ENCODE peak calls at places on chromosomes 5 and 9, in ten cellular contexts. F is sigmoid colon, P is Panc1, D is uterus, G is epithelial cell of prostate, O is COLO829, J is GM23248, T is ureter, A is brain microvascular endothelial cell, Y is fibroblast of the conjunctiva. V is an unnamed sample.

GRCh38 chr5:127867006-127867788 is 164.0 kb downstream of the CCDC192 start:
- DNase-seq in F (no peak), J (no peak), G (no peak), A (no peak), Y (no peak), T (no peak), P (no peak), D (no peak), O (no peak), V (no peak)

GRCh38 chr9:759541-759940 is 82.0 kb upstream of the DMRT1 start:
- DNase-seq in P (no peak), Y (no peak), D (no peak), O (no peak), G (no peak), A (no peak), T (no peak), F (no peak), J (no peak), V (no peak)

GRCh38 chr5:124806026-124806856 is 59.8 kb upstream of the ZNF608 start:
- DNase-seq in T (peak), A (peak), G (peak), D (peak), J (peak), Y (peak), P (no peak), O (peak), F (peak), V (no peak)

GRCh38 chr5:157554180-157555030 is 21.2 kb downstream of the ADAM19 start:
- DNase-seq in J (no peak), P (no peak), A (no peak), F (no peak), D (no peak), O (no peak), Y (no peak), G (no peak), T (no peak), V (no peak)

GRCh38 chr9:110712955-110713354 is 44.4 kb downstream of the MUSK start:
- DNase-seq in T (no peak), P (no peak), D (no peak), G (no peak), Y (no peak), J (peak), F (no peak), A (no peak), O (no peak), V (no peak)

GRCh38 chr5:65262094-65262493 is 219.6 kb downstream of the ADAMTS6 start:
- DNase-seq in D (peak), P (no peak), A (peak), G (no peak), F (no peak), Y (no peak), T (no peak), O (no peak), J (peak), V (no peak)

GRCh38 chr9:132341177-132341840 is 13.5 kb downstream of the SETX start:
- DNase-seq in D (no peak), G (peak), Y (no peak), F (no peak), T (no peak), J (no peak), O (no peak), A (no peak), P (no peak), V (no peak)

GRCh38 chr9:14383296-14383695 is 69.4 kb upstream of the NFIB start:
- DNase-seq in T (no peak), D (no peak), F (no peak), G (no peak), Y (no peak), P (no peak), A (peak), J (peak), O (no peak), V (no peak)

GRCh38 chr9:90905822-90906221 is 104.2 kb downstream of the SYK start:
- DNase-seq in G (no peak), D (no peak), T (no peak), O (no peak), P (no peak), F (no peak), A (no peak), J (no peak), Y (no peak), V (no peak)

GRCh38 chr9:76687861-76688374 is 76.3 kb upstream of the PCA3 start:
- DNase-seq in F (no peak), O (peak), Y (peak), J (peak), A (peak), D (no peak), G (peak), T (no peak), P (no peak), V (peak)

GRCh38 chr5:157072508-157072907 is 13.6 kb upstream of the HAVCR1 start:
- DNase-seq in P (no peak), J (no peak), T (no peak), G (no peak), Y (no peak), F (no peak), O (no peak), A (no peak), D (no peak), V (peak)

GRCh38 chr9:33719581-33720374 is 75.6 kb upstream of the PRSS3 start:
- DNase-seq in T (no peak), G (no peak), A (no peak), D (no peak), Y (no peak), J (peak), O (no peak), P (no peak), F (no peak), V (no peak)

GRCh38 chr9:10127867-10128266 is 484.9 kb downstream of the PTPRD start:
- DNase-seq in G (no peak), A (no peak), O (no peak), F (no peak), P (no peak), D (no peak), Y (no peak), J (peak), T (no peak), V (no peak)

GRCh38 chr9:107484117-107484723 is 5.3 kb downstream of the KLF4 start:
- DNase-seq in A (peak), J (peak), Y (peak), G (no peak), P (no peak), F (no peak), O (peak), D (no peak), T (peak), V (peak)

GRCh38 chr5:68459093-68459492 is 243.5 kb downstream of the PIK3R1 start:
- DNase-seq in T (no peak), J (no peak), F (no peak), A (no peak), G (no peak), P (no peak), D (no peak), O (no peak), Y (no peak), V (no peak)

GRCh38 chr5:95912029-95912428 is 49.6 kb downstream of the ELL2 start:
- DNase-seq in D (no peak), P (no peak), G (no peak), Y (no peak), O (no peak), T (no peak), J (peak), A (no peak), F (no peak), V (no peak)

GRCh38 chr9:131578778-131579504 is 33.6 kb downstream of the PRRT1B start:
- DNase-seq in J (no peak), O (no peak), T (no peak), D (no peak), Y (no peak), F (peak), G (no peak), P (no peak), A (no peak), V (no peak)

GRCh38 chr9:132241840-132242620 is 80.2 kb downstream of the NTNG2 start:
- DNase-seq in A (no peak), D (peak), F (no peak), P (no peak), J (no peak), O (no peak), G (no peak), Y (no peak), T (no peak), V (no peak)

V was measured in HCT116.